ENCODE peak calls at places on chromosomes 7 and 10, in six cellular contexts. C, N, A, L, T and K are unnamed samples.

GRCh38 chr7:99362801-99363200 is 11.7 kb upstream of the ARPC1B start:
- DNase-seq in N (no peak), C (no peak), A (no peak), T (peak), L (no peak), K (no peak)

GRCh38 chr7:158109364-158110033 is 478.1 kb downstream of the PTPRN2 start:
- DNase-seq in T (no peak), L (no peak), C (no peak), N (no peak), A (no peak), K (no peak)

GRCh38 chr10:47403401-47404318 is 19.6 kb upstream of the ZNF488 start:
- DNase-seq in T (peak), C (peak), A (peak), N (no peak), L (no peak), K (no peak)

GRCh38 chr10:99551158-99551557 is 18.4 kb downstream of the NKX2-3 start:
- DNase-seq in A (no peak), L (no peak), C (no peak), N (no peak), T (peak), K (no peak)

GRCh38 chr10:115657161-115657850 is 564.1 kb downstream of the ATRNL1 start:
- DNase-seq in N (no peak), L (no peak), T (peak), C (no peak), A (no peak), K (no peak)

GRCh38 chr7:26853788-26854393 is 10.5 kb downstream of the SKAP2 start:
- DNase-seq in C (peak), L (no peak), N (no peak), A (no peak), T (peak), K (peak)

GRCh38 chr10:22737587-22737986 is 23.2 kb upstream of the PIP4K2A start:
- DNase-seq in N (peak), T (peak), L (no peak), C (peak), A (no peak), K (no peak)

GRCh38 chr7:4067874-4068273 is 614.2 kb upstream of the FOXK1 start:
- DNase-seq in A (no peak), L (no peak), C (no peak), N (no peak), T (no peak), K (no peak)

GRCh38 chr7:128217972-128218652 is 23.0 kb upstream of the LEP start:
- DNase-seq in L (no peak), T (peak), N (no peak), A (no peak), C (peak), K (no peak)

GRCh38 chr7:80263821-80264220 is 129.2 kb downstream of the GNAI1 start:
- DNase-seq in L (no peak), A (no peak), N (no peak), T (no peak), C (no peak), K (no peak)

GRCh38 chr7:116836911-116837310 is 25.5 kb upstream of the CAPZA2 start:
- DNase-seq in L (no peak), N (no peak), A (no peak), C (no peak), T (no peak), K (peak)

GRCh38 chr7:148412691-148413090 is 177.9 kb upstream of the C7orf33 start:
- DNase-seq in C (no peak), A (no peak), N (no peak), T (no peak), L (no peak), K (no peak)

GRCh38 chr10:132306951-132307751 is 599 bp downstream of the STK32C start:
- DNase-seq in T (no peak), L (peak), A (peak), C (peak), N (peak), K (peak)

GRCh38 chr10:133276435-133277201 is at the start of gene ADAM8:
- DNase-seq in T (no peak), L (peak), C (peak), N (peak), A (peak), K (peak)

GRCh38 chr7:4200546-4201094 is 481.5 kb upstream of the FOXK1 start:
- DNase-seq in C (no peak), N (no peak), A (no peak), L (no peak), T (no peak), K (no peak)

GRCh38 chr10:115022754-115023153 is 70.4 kb upstream of the ATRNL1 start:
- DNase-seq in T (no peak), L (no peak), N (no peak), C (no peak), A (no peak), K (no peak)

GRCh38 chr10:52666931-52667330 is 105.7 kb downstream of the MBL2 start:
- DNase-seq in C (no peak), L (no peak), T (no peak), N (no peak), A (no peak), K (no peak)

GRCh38 chr7:79876769-79877362 is 257.8 kb upstream of the GNAI1 start:
- DNase-seq in T (peak), C (no peak), A (no peak), L (no peak), N (peak), K (peak)

GRCh38 chr10:18455086-18455884 is 196.1 kb downstream of the NSUN6 start:
- DNase-seq in N (no peak), L (no peak), C (no peak), A (no peak), T (no peak), K (no peak)